ENCODE peak calls at places on chromosomes 2 and 18, in six cellular contexts. Z is cardiac septum; E is NCI-H748 treated with DMSO at 0.1 percent for 48 hours; O is dorsolateral prefrontal cortex; X is activated CD8-positive, alpha-beta memory T cell treated with anti-CD3 and anti-CD28 coated beads for 48 hours; B is GM23248. K is an unnamed sample.

GRCh38 chr2:240160291-240161086 is 20.0 kb upstream of the OTOS start:
- DNase-seq in B (no peak), E (no peak), X (no peak), Z (peak), O (no peak), K (no peak)

GRCh38 chr2:218226903-218227302 is 9.9 kb downstream of the ARPC2 start:
- DNase-seq in X (no peak), O (no peak), B (no peak), E (no peak), Z (no peak), K (no peak)

GRCh38 chr18:49933530-49933929 is 120.2 kb upstream of the ACAA2 start:
- DNase-seq in E (no peak), Z (no peak), B (peak), O (no peak), X (no peak), K (no peak)

GRCh38 chr2:230929381-230930148 is 4.5 kb upstream of the GPR55 start:
- DNase-seq in O (peak), E (no peak), X (no peak), B (no peak), Z (peak), K (no peak)

GRCh38 chr18:22541232-22541631 is 123.5 kb upstream of the CTAGE1 start:
- DNase-seq in O (no peak), X (no peak), B (no peak), E (no peak), Z (no peak), K (no peak)

GRCh38 chr2:101616411-101616810 is 81.1 kb upstream of the MAP4K4 start:
- DNase-seq in X (no peak), B (no peak), O (peak), Z (no peak), E (no peak), K (no peak)

GRCh38 chr2:190625691-190626090 is 23.2 kb upstream of the NAB1 start:
- DNase-seq in B (no peak), X (no peak), Z (no peak), E (no peak), O (no peak), K (no peak)

GRCh38 chr2:135563793-135564192 is 32.5 kb downstream of the R3HDM1 start:
- DNase-seq in O (no peak), X (no peak), Z (no peak), E (no peak), B (peak), K (peak)

GRCh38 chr2:16664052-16664731 is 1.4 kb downstream of the CYRIA start:
- DNase-seq in O (peak), Z (no peak), B (peak), E (peak), X (no peak), K (no peak)

GRCh38 chr2:158795110-158795924 is at the start of gene DAPL1:
- DNase-seq in O (no peak), Z (no peak), E (no peak), X (no peak), B (no peak), K (no peak)

GRCh38 chr2:197198890-197199289 is 111.7 kb downstream of the ANKRD44 start:
- DNase-seq in B (no peak), O (peak), E (no peak), X (peak), Z (peak), K (peak)

GRCh38 chr18:27599202-27599829 is 414.2 kb upstream of the CHST9 start:
- DNase-seq in O (peak), Z (no peak), B (peak), E (peak), X (no peak), K (no peak)

GRCh38 chr2:23691106-23691470 is 235.8 kb downstream of the ATAD2B start:
- DNase-seq in B (no peak), X (no peak), E (no peak), Z (no peak), O (no peak), K (no peak)

GRCh38 chr18:47773931-47774330 is 156.5 kb downstream of the SMAD2 start:
- DNase-seq in B (no peak), Z (no peak), E (no peak), O (no peak), X (no peak), K (no peak)

GRCh38 chr2:210956101-210956500 is 399.7 kb downstream of the CPS1 start:
- DNase-seq in E (no peak), B (no peak), Z (no peak), X (no peak), O (no peak), K (no peak)

GRCh38 chr18:4831127-4831526 is 365.9 kb downstream of the AKAIN1 start:
- DNase-seq in O (no peak), Z (no peak), X (no peak), E (no peak), B (no peak), K (no peak)

GRCh38 chr18:50949185-50949584 is 18.7 kb upstream of the ELAC1 start:
- DNase-seq in X (no peak), O (no peak), E (no peak), B (no peak), Z (no peak), K (no peak)